ENCODE peak calls at places on chromosomes 7 and 10, in nine cellular contexts. W is left cardiac atrium; E is lower leg skin; B is lower lobe of right lung; X is D721Med; R is posterior cingulate gyrus; O is activated CD4-positive, CD25-positive, alpha-beta regulatory T cell; Z is endothelial cell; H is HEK293T. F is an unnamed sample.

GRCh38 chr7:116527521-116527920 is 2.7 kb downstream of the CAV1 start:
- DNase-seq in W (no peak), E (no peak), B (no peak), X (no peak), R (no peak), O (no peak), Z (no peak), H (no peak), F (no peak)

GRCh38 chr7:22563115-22563514 is 63.1 kb upstream of the STEAP1B start:
- DNase-seq in W (peak; percentile 45), E (no peak), B (no peak), X (no peak), R (no peak), O (no peak), Z (no peak), H (no peak), F (peak; percentile 39)

GRCh38 chr10:26725837-26726727 is 28.6 kb downstream of the PDSS1 start:
- DNase-seq in W (peak; percentile 64), E (no peak), B (peak; percentile 68), X (no peak), R (peak; percentile 77), O (peak; percentile 27), Z (peak; percentile 42), H (peak; percentile 62), F (peak; percentile 62)

GRCh38 chr7:115585015-115585655 is 445.4 kb downstream of the TFEC start:
- DNase-seq in W (no peak), E (no peak), B (no peak), X (no peak), R (no peak), O (no peak), Z (no peak), H (no peak), F (no peak)

GRCh38 chr7:2735744-2736143 is 47.7 kb downstream of the AMZ1 start:
- DNase-seq in W (no peak), E (no peak), B (no peak), X (no peak), R (no peak), O (no peak), Z (no peak), H (no peak), F (no peak)

GRCh38 chr10:61971016-61971350 is 69.5 kb downstream of the ARID5B start:
- DNase-seq in W (no peak), E (no peak), B (no peak), X (no peak), R (no peak), O (no peak), Z (no peak), H (no peak), F (no peak)

GRCh38 chr7:119925890-119926289 is 347.1 kb upstream of the KCND2 start:
- DNase-seq in W (no peak), E (no peak), B (no peak), X (no peak), R (no peak), O (no peak), Z (no peak), H (no peak), F (peak; percentile 67)

GRCh38 chr7:69796421-69796820 is 198.1 kb downstream of the AUTS2 start:
- DNase-seq in W (no peak), E (no peak), B (no peak), X (no peak), R (no peak), O (no peak), Z (no peak), H (no peak), F (no peak)

GRCh38 chr10:47347303-47347675 is 874 bp upstream of the RBP3 start:
- DNase-seq in W (no peak), E (no peak), B (no peak), X (no peak), R (no peak), O (no peak), Z (no peak), H (no peak), F (no peak)

GRCh38 chr10:76017026-76017732 is 585.8 kb downstream of the LRMDA start:
- DNase-seq in W (no peak), E (no peak), B (no peak), X (no peak), R (no peak), O (no peak), Z (no peak), H (no peak), F (no peak)

GRCh38 chr7:64625114-64626082 is 40.5 kb upstream of the ZNF107 start:
- DNase-seq in W (no peak), E (no peak), B (no peak), X (no peak), R (no peak), O (no peak), Z (no peak), H (peak; percentile 13), F (peak; percentile 53)

GRCh38 chr7:151238190-151238810 is 6.0 kb downstream of the CHPF2 start:
- DNase-seq in W (no peak), E (no peak), B (no peak), X (no peak), R (no peak), O (no peak), Z (no peak), H (no peak), F (no peak)

GRCh38 chr10:128102480-128103228 is 23.6 kb downstream of the MKI67 start:
- DNase-seq in W (no peak), E (no peak), B (peak; percentile 70), X (no peak), R (no peak), O (no peak), Z (no peak), H (no peak), F (no peak)

GRCh38 chr10:73655257-73655989 is 406 bp downstream of the SYNPO2L start:
- DNase-seq in W (no peak), E (no peak), B (no peak), X (no peak), R (no peak), O (no peak), Z (no peak), H (no peak), F (no peak)

GRCh38 chr7:42986781-42987248 is 54.6 kb downstream of the MRPL32 start:
- DNase-seq in W (no peak), E (no peak), B (no peak), X (no peak), R (no peak), O (no peak), Z (no peak), H (no peak), F (peak; percentile 76)

GRCh38 chr10:71368639-71369038 is 28.1 kb upstream of the CDH23 start:
- DNase-seq in W (no peak), E (no peak), B (no peak), X (no peak), R (no peak), O (no peak), Z (no peak), H (peak; percentile 23), F (no peak)

GRCh38 chr7:12968836-12969422 is 281.5 kb downstream of the ARL4A start:
- DNase-seq in W (no peak), E (no peak), B (no peak), X (no peak), R (no peak), O (no peak), Z (no peak), H (no peak), F (no peak)

GRCh38 chr7:151439855-151440798 is at the start of gene CRYGN:
- DNase-seq in W (no peak), E (no peak), B (no peak), X (no peak), R (no peak), O (no peak), Z (no peak), H (no peak), F (no peak)

GRCh38 chr7:151086802-151087246 is 549 bp downstream of the AGAP3 start:
- DNase-seq in W (no peak), E (no peak), B (no peak), X (no peak), R (no peak), O (no peak), Z (no peak), H (no peak), F (peak; percentile 68)

GRCh38 chr7:157627033-157627432 is 290.2 kb downstream of the DNAJB6 start:
- DNase-seq in W (no peak), E (no peak), B (no peak), X (no peak), R (no peak), O (no peak), Z (no peak), H (no peak), F (no peak)

GRCh38 chr7:97015787-97016391 is 8.7 kb downstream of the DLX5 start:
- DNase-seq in W (no peak), E (no peak), B (no peak), X (no peak), R (no peak), O (no peak), Z (no peak), H (no peak), F (no peak)

GRCh38 chr7:130276796-130277762 is 10.4 kb downstream of the CPA2 start:
- DNase-seq in W (no peak), E (no peak), B (no peak), X (no peak), R (no peak), O (no peak), Z (no peak), H (no peak), F (no peak)

GRCh38 chr10:65235846-65236245 is 1690.0 kb upstream of the LRRTM3 start:
- DNase-seq in W (no peak), E (no peak), B (no peak), X (no peak), R (no peak), O (no peak), Z (no peak), H (no peak), F (no peak)

GRCh38 chr7:21261627-21262564 is 166.0 kb upstream of the SP4 start:
- DNase-seq in W (no peak), E (no peak), B (no peak), X (no peak), R (peak; percentile 20), O (peak; percentile 4), Z (peak; percentile 52), H (peak; percentile 64), F (peak; percentile 56)

GRCh38 chr10:125006921-125007391 is 65.0 kb downstream of the ZRANB1 start:
- DNase-seq in W (no peak), E (no peak), B (peak; percentile 43), X (no peak), R (no peak), O (no peak), Z (no peak), H (no peak), F (no peak)

GRCh38 chr10:126928252-126928651 is 23.0 kb downstream of the DOCK1 start:
- DNase-seq in W (no peak), E (no peak), B (no peak), X (no peak), R (no peak), O (no peak), Z (no peak), H (no peak), F (no peak)

GRCh38 chr10:131682271-131682962 is 218.4 kb upstream of the PPP2R2D start:
- DNase-seq in W (no peak), E (no peak), B (no peak), X (no peak), R (no peak), O (no peak), Z (no peak), H (no peak), F (no peak)